ENCODE peak calls at places on chromosomes 7 and 10, in nine cellular contexts. E, V, A, L, H, S, G, X and B are unnamed samples.

GRCh38 chr10:4316166-4316810 is 509.7 kb upstream of the AKR1E2 start:
- DNase-seq in A (no peak), V (peak), L (no peak), S (no peak), H (no peak), G (no peak), X (no peak), E (peak), B (no peak)

GRCh38 chr7:30926323-30926722 is 14.7 kb downstream of the AQP1 start:
- DNase-seq in V (no peak), A (no peak), E (no peak), S (no peak), H (no peak), G (peak), L (no peak), X (no peak), B (no peak)

GRCh38 chr7:102331536-102332275 is 24.5 kb downstream of the SPDYE6 start:
- DNase-seq in V (no peak), A (no peak), S (no peak), L (no peak), E (no peak), H (no peak), X (no peak), G (no peak), B (no peak)

GRCh38 chr7:101235050-101235449 is 2.6 kb downstream of the CLDN15 start:
- DNase-seq in G (no peak), A (no peak), L (no peak), E (no peak), H (no peak), X (no peak), V (no peak), S (no peak), B (no peak)

GRCh38 chr10:46019541-46020343 is 10.7 kb downstream of the NCOA4 start:
- DNase-seq in V (no peak), H (no peak), E (no peak), A (peak), G (no peak), S (peak), X (no peak), L (no peak), B (no peak)

GRCh38 chr7:79702116-79702515 is 248.6 kb upstream of the MAGI2 start:
- DNase-seq in G (no peak), S (no peak), E (no peak), A (no peak), H (no peak), L (no peak), X (no peak), V (no peak), B (no peak)

GRCh38 chr10:11687779-11688447 is 54.3 kb upstream of the ECHDC3 start:
- DNase-seq in L (no peak), X (no peak), H (no peak), G (no peak), V (no peak), S (no peak), E (no peak), A (no peak), B (peak)

GRCh38 chr7:66627151-66627681 is 1.5 kb upstream of the KCTD7 start:
- DNase-seq in A (peak), S (no peak), L (no peak), V (no peak), H (no peak), X (no peak), E (peak), G (no peak), B (no peak)

GRCh38 chr7:1169409-1170368 is 9.7 kb upstream of the ZFAND2A start:
- DNase-seq in E (peak), G (peak), L (no peak), V (peak), H (peak), S (peak), X (peak), A (peak), B (no peak)

GRCh38 chr10:986881-987634 is 1.2 kb upstream of the GTPBP4 start:
- DNase-seq in E (peak), H (no peak), A (no peak), S (no peak), X (no peak), L (no peak), V (no peak), G (no peak), B (no peak)

GRCh38 chr7:103626776-103627175 is 180.8 kb upstream of the SLC26A5 start:
- DNase-seq in G (no peak), L (no peak), E (no peak), H (no peak), V (no peak), A (no peak), X (no peak), S (no peak), B (no peak)

GRCh38 chr10:90734415-90734814 is 123.4 kb downstream of the HTR7 start:
- DNase-seq in L (no peak), A (no peak), H (no peak), S (no peak), V (no peak), G (no peak), E (no peak), X (no peak), B (no peak)

GRCh38 chr7:70355591-70356323 is 757.5 kb downstream of the AUTS2 start:
- DNase-seq in V (no peak), G (no peak), A (no peak), E (no peak), H (no peak), S (no peak), L (peak), X (no peak), B (peak)

GRCh38 chr10:4061441-4061951 is 276.5 kb upstream of the KLF6 start:
- DNase-seq in X (no peak), A (no peak), G (peak), H (no peak), V (no peak), E (peak), S (no peak), L (no peak), B (no peak)

GRCh38 chr10:126373137-126373536 is 15.1 kb downstream of the ADAM12 start:
- DNase-seq in G (peak), X (no peak), S (no peak), E (peak), V (no peak), L (no peak), A (no peak), H (no peak), B (no peak)

GRCh38 chr7:92717601-92717981 is 118.8 kb downstream of the CDK6 start:
- DNase-seq in S (no peak), G (no peak), E (no peak), H (no peak), L (no peak), X (no peak), A (no peak), V (no peak), B (no peak)

GRCh38 chr7:44980393-44981034 is 1.7 kb upstream of the MYO1G start:
- DNase-seq in S (peak), V (no peak), X (peak), H (no peak), L (no peak), G (no peak), E (peak), A (peak), B (no peak)

GRCh38 chr7:131544449-131545425 is 11.7 kb downstream of the PODXL start:
- DNase-seq in V (no peak), A (no peak), S (peak), G (peak), L (peak), X (no peak), E (no peak), H (no peak), B (peak)

GRCh38 chr7:155951554-155952158 is 139.4 kb upstream of the SHH start:
- DNase-seq in E (peak), L (no peak), V (no peak), S (no peak), H (no peak), G (no peak), X (peak), A (no peak), B (no peak)

GRCh38 chr10:2858452-2858851 is 208.9 kb upstream of the PFKP start:
- DNase-seq in X (no peak), S (no peak), V (no peak), L (no peak), E (no peak), H (no peak), G (no peak), A (no peak), B (no peak)

GRCh38 chr10:92413011-92413410 is 122.0 kb downstream of the MARCHF5 start:
- DNase-seq in G (no peak), S (no peak), H (no peak), X (no peak), V (no peak), A (no peak), L (no peak), E (no peak), B (no peak)